ENCODE peak calls at places on chromosomes 11 and 22, in nine cellular contexts. Z is HCT116; C is lung; X is RWPE2; Q is H1; O is heart right ventricle; S is foreskin keratinocyte; U is CD8-positive, alpha-beta T cell; Y is PC-9. W is an unnamed sample.

GRCh38 chr11:77140231-77140959 is 12.3 kb downstream of the MYO7A start:
- DNase-seq in Z (no peak), C (no peak), X (no peak), Q (peak; percentile 54), O (peak; percentile 70), S (no peak), U (no peak), Y (no peak), W (peak; percentile 16)

GRCh38 chr11:19714387-19715363 is 2.0 kb downstream of the NAV2 start:
- DNase-seq in Z (no peak), C (peak; percentile 42), X (no peak), Q (peak; percentile 68), O (peak; percentile 81), S (no peak), U (no peak), Y (peak; percentile 38), W (no peak)

GRCh38 chr22:27512283-27512761 is 289.2 kb downstream of the MN1 start:
- DNase-seq in Z (no peak), C (peak; percentile 68), X (peak; percentile 87), Q (no peak), O (peak; percentile 90), S (peak; percentile 100), U (no peak), Y (peak; percentile 63), W (no peak)

GRCh38 chr11:33942954-33943353 is 51.1 kb upstream of the LMO2 start:
- DNase-seq in Z (peak; percentile 3), C (no peak), X (no peak), Q (no peak), O (peak; percentile 58), S (no peak), U (no peak), Y (no peak), W (no peak)

GRCh38 chr11:88280673-88281316 is 56.7 kb downstream of the CTSC start:
- DNase-seq in Z (no peak), C (no peak), X (no peak), Q (no peak), O (no peak), S (no peak), U (no peak), Y (no peak), W (no peak)

GRCh38 chr22:27090595-27090994 is 433.2 kb downstream of the MIAT start:
- DNase-seq in Z (no peak), C (no peak), X (no peak), Q (no peak), O (no peak), S (no peak), U (no peak), Y (no peak), W (no peak)

GRCh38 chr11:95089620-95090542 is at the start of gene ENDOD1:
- DNase-seq in Z (no peak), C (peak; percentile 83), X (peak; percentile 79), Q (peak; percentile 83), O (peak; percentile 80), S (peak; percentile 68), U (peak; percentile 83), Y (peak; percentile 81), W (no peak)

GRCh38 chr11:92380882-92381281 is 156.3 kb downstream of the FAT3 start:
- DNase-seq in Z (no peak), C (no peak), X (no peak), Q (no peak), O (no peak), S (peak; percentile 86), U (no peak), Y (no peak), W (no peak)

GRCh38 chr11:22920939-22921565 is 60.8 kb upstream of the CCDC179 start:
- DNase-seq in Z (no peak), C (no peak), X (no peak), Q (no peak), O (peak; percentile 7), S (peak; percentile 48), U (no peak), Y (peak; percentile 3), W (peak; percentile 27)

GRCh38 chr22:38462960-38463784 is 4.7 kb upstream of the KDELR3 start:
- DNase-seq in Z (no peak), C (no peak), X (no peak), Q (peak; percentile 83), O (peak; percentile 78), S (no peak), U (no peak), Y (no peak), W (no peak)

GRCh38 chr22:43346521-43346929 is 3.4 kb upstream of the SCUBE1 start:
- DNase-seq in Z (peak; percentile 42), C (peak; percentile 58), X (no peak), Q (peak; percentile 87), O (peak; percentile 47), S (peak; percentile 11), U (peak; percentile 68), Y (peak; percentile 66), W (no peak)

DNA sequence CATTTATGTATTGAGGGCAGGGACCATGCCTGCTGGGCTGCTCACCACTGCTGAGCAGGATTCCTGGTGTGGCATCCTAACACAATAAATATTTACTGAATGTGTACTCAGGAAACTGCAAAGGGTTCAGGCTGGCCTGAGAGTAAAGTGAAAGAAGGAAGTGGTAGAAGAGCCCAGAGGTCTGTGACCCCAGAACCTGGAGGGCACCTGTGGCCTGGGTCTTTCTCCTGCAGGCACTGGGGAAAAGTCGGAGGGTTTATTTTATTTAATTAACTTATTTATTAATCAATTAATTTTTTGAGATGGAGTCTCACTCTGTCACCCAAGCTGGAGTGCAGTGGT is 28.2 kb downstream of the TXN2 start:
- DNase-seq in Z (no peak), C (no peak), X (no peak), Q (no peak), O (no peak), S (no peak), U (no peak), Y (no peak), W (no peak)
- H3K4me1 ChIP-seq in Z (peaks cover 29% of the 10 kb centered on the region), C (peaks cover 5% of the 10 kb centered on the region), X (peaks cover 10% of the 10 kb centered on the region), Q (peaks cover 5% of the 10 kb centered on the region), O (peaks cover 68% of the 10 kb centered on the region), S (peaks cover 8% of the 10 kb centered on the region), U (peaks cover 61% of the 10 kb centered on the region), Y (peaks cover 44% of the 10 kb centered on the region), W (peaks cover 6% of the 10 kb centered on the region)

GRCh38 chr11:64441127-64441526 is 82.2 kb downstream of the RPS6KA4 start:
- DNase-seq in Z (no peak), C (no peak), X (no peak), Q (no peak), O (no peak), S (no peak), U (no peak), Y (no peak), W (no peak)
- H3K27me3 ChIP-seq in Z (no peaks in the 10 kb centered on the region), C (no peaks in the 10 kb centered on the region), X (no peaks in the 10 kb centered on the region), Q (no peaks in the 10 kb centered on the region), O (no peaks in the 10 kb centered on the region), S (peaks cover 8% of the 10 kb centered on the region), U (no peaks in the 10 kb centered on the region), Y (no peaks in the 10 kb centered on the region), W (no peaks in the 10 kb centered on the region)

GRCh38 chr11:8766043-8766992 is 83.7 kb downstream of the RPL27A start:
- DNase-seq in Z (no peak), C (no peak), X (no peak), Q (no peak), O (no peak), S (peak; percentile 60), U (no peak), Y (peak; percentile 4), W (no peak)
- H3K4me1 ChIP-seq in Z (peaks cover 29% of the 10 kb centered on the region), C (peaks cover 28% of the 10 kb centered on the region), X (peaks cover 51% of the 10 kb centered on the region), Q (peaks cover 2% of the 10 kb centered on the region), O (peaks cover 85% of the 10 kb centered on the region), S (peaks cover 36% of the 10 kb centered on the region), U (no peaks in the 10 kb centered on the region), Y (peaks cover 30% of the 10 kb centered on the region), W (peaks cover 6% of the 10 kb centered on the region)

GRCh38 chr22:22460635-22461034 is 47.9 kb downstream of the ZNF280B start:
- DNase-seq in Z (peak; percentile 7), C (no peak), X (no peak), Q (no peak), O (no peak), S (no peak), U (no peak), Y (no peak), W (no peak)

GRCh38 chr22:22461583-22461982 is 47.0 kb downstream of the ZNF280B start:
- DNase-seq in Z (no peak), C (no peak), X (no peak), Q (no peak), O (no peak), S (no peak), U (no peak), Y (no peak), W (no peak)

GRCh38 chr22:22458896-22459588 is 49.5 kb downstream of the ZNF280B start:
- DNase-seq in Z (no peak), C (no peak), X (no peak), Q (no peak), O (no peak), S (no peak), U (no peak), Y (no peak), W (no peak)

GRCh38 chr22:22461111-22461510 is 47.4 kb downstream of the ZNF280B start:
- DNase-seq in Z (no peak), C (no peak), X (no peak), Q (no peak), O (no peak), S (no peak), U (no peak), Y (no peak), W (no peak)

GRCh38 chr22:22460060-22460459 is 48.5 kb downstream of the ZNF280B start:
- DNase-seq in Z (no peak), C (no peak), X (no peak), Q (peak; percentile 52), O (no peak), S (no peak), U (no peak), Y (no peak), W (no peak)
- H3K27me3 ChIP-seq in Z (no peaks in the 10 kb centered on the region), C (peaks cover 8% of the 10 kb centered on the region), X (no peaks in the 10 kb centered on the region), Q (peaks cover 3% of the 10 kb centered on the region), O (no peaks in the 10 kb centered on the region), S (no peaks in the 10 kb centered on the region), U (peaks cover 4% of the 10 kb centered on the region), Y (peaks cover 20% of the 10 kb centered on the region), W (no peaks in the 10 kb centered on the region)

W was measured in iPS DF 6.9.